ENCODE peak calls at places on chromosome X, in four cellular contexts. One of them, this sample, is unnamed. For H3K27me3, the result is how much of the 10 kb centered on the place peaks cover.

GRCh38 chrX:111507931-111508330 is 3.5 kb upstream of the SERTM2 start:
- DNase-seq in fibroblast of lung: peak
- DNase-seq in GM23338: no peak
- DNase-seq in left ventricle myocardium inferior: no peak
- DNase-seq in this sample: peak

GRCh38 chrX:31279359-31279758 is 207.5 kb upstream of the FTHL17 start:
- DNase-seq in fibroblast of lung: peak
- DNase-seq in left ventricle myocardium inferior: no peak
- DNase-seq in GM23338: peak
- DNase-seq in this sample: no peak

GRCh38 chrX:54043696-54044125 is 562 bp downstream of the PHF8 start:
- DNase-seq in GM23338: peak
- DNase-seq in fibroblast of lung: peak
- DNase-seq in left ventricle myocardium inferior: peak
- DNase-seq in this sample: no peak

GRCh38 chrX:134948333-134949241 is 42.2 kb upstream of the SMIM10 start:
- DNase-seq in GM23338: no peak
- DNase-seq in left ventricle myocardium inferior: peak
- DNase-seq in fibroblast of lung: peak
- DNase-seq in this sample: no peak

GRCh38 chrX:103309860-103310591 is 764 bp downstream of the BEX2 start:
- DNase-seq in left ventricle myocardium inferior: no peak
- DNase-seq in GM23338: peak
- DNase-seq in fibroblast of lung: no peak
- DNase-seq in this sample: no peak

GRCh38 chrX:136453771-136454170 is 34.0 kb upstream of the BRS3 start:
- DNase-seq in GM23338: no peak
- DNase-seq in fibroblast of lung: no peak
- DNase-seq in left ventricle myocardium inferior: no peak
- DNase-seq in this sample: no peak

GRCh38 chrX:108246304-108246954 is 154.9 kb downstream of the ATG4A start:
- DNase-seq in left ventricle myocardium inferior: no peak
- DNase-seq in GM23338: no peak
- DNase-seq in fibroblast of lung: no peak
- DNase-seq in this sample: no peak

GRCh38 chrX:147533426-147533825 is 378.3 kb upstream of the FMR1 start:
- DNase-seq in fibroblast of lung: no peak
- DNase-seq in GM23338: no peak
- DNase-seq in left ventricle myocardium inferior: no peak
- DNase-seq in this sample: no peak

GRCh38 chrX:104712515-104712914 is 146.5 kb downstream of the IL1RAPL2 start:
- DNase-seq in fibroblast of lung: no peak
- DNase-seq in left ventricle myocardium inferior: no peak
- DNase-seq in GM23338: peak
- DNase-seq in this sample: no peak

GRCh38 chrX:123859409-123859827 is 435 bp upstream of the XIAP start:
- DNase-seq in left ventricle myocardium inferior: peak
- DNase-seq in fibroblast of lung: no peak
- DNase-seq in GM23338: peak
- DNase-seq in this sample: no peak

GRCh38 chrX:110175146-110175545 is 142.7 kb downstream of the AMMECR1 start:
- DNase-seq in fibroblast of lung: no peak
- DNase-seq in GM23338: no peak
- DNase-seq in left ventricle myocardium inferior: no peak
- DNase-seq in this sample: no peak

GRCh38 chrX:110462957-110463356 is 104.3 kb downstream of the RTL9 start:
- DNase-seq in left ventricle myocardium inferior: no peak
- DNase-seq in fibroblast of lung: no peak
- DNase-seq in GM23338: peak
- DNase-seq in this sample: no peak

GRCh38 chrX:135973025-135973547 is 702 bp downstream of the MMGT1 start:
- DNase-seq in fibroblast of lung: no peak
- DNase-seq in GM23338: peak
- DNase-seq in left ventricle myocardium inferior: no peak
- DNase-seq in this sample: no peak

GRCh38 chrX:149039057-149039456 is 466.0 kb downstream of the IDS start:
- DNase-seq in fibroblast of lung: no peak
- DNase-seq in GM23338: no peak
- DNase-seq in left ventricle myocardium inferior: no peak
- DNase-seq in this sample: no peak

GRCh38 chrX:102651968-102652744 is 873 bp downstream of the GPRASP1 start:
- DNase-seq in fibroblast of lung: peak
- DNase-seq in GM23338: peak
- DNase-seq in left ventricle myocardium inferior: no peak
- DNase-seq in this sample: no peak

GRCh38 chrX:20654596-20655106 is 387.9 kb upstream of the RPS6KA3 start:
- DNase-seq in GM23338: no peak
- DNase-seq in fibroblast of lung: no peak
- DNase-seq in left ventricle myocardium inferior: no peak
- DNase-seq in this sample: no peak

GRCh38 chrX:45743081-45743533 is 542.4 kb upstream of the DIPK2B start:
- DNase-seq in left ventricle myocardium inferior: no peak
- DNase-seq in GM23338: peak
- DNase-seq in fibroblast of lung: peak
- DNase-seq in this sample: no peak

GRCh38 chrX:119486745-119487144 is 18.5 kb downstream of the SLC25A5 start:
- DNase-seq in fibroblast of lung: no peak
- DNase-seq in GM23338: no peak
- DNase-seq in left ventricle myocardium inferior: no peak
- DNase-seq in this sample: no peak

GRCh38 chrX:22134681-22135080 is 102.6 kb downstream of the PHEX start:
- DNase-seq in fibroblast of lung: peak
- DNase-seq in left ventricle myocardium inferior: no peak
- DNase-seq in GM23338: no peak
- DNase-seq in this sample: peak

GRCh38 chrX:56000729-56001128 is 231.4 kb upstream of the KLF8 start:
- DNase-seq in fibroblast of lung: no peak
- DNase-seq in left ventricle myocardium inferior: no peak
- DNase-seq in GM23338: no peak
- DNase-seq in this sample: no peak

GRCh38 chrX:110012818-110013484 is 10.0 kb downstream of the TMEM164 start:
- DNase-seq in GM23338: no peak
- DNase-seq in fibroblast of lung: no peak
- DNase-seq in left ventricle myocardium inferior: no peak
- DNase-seq in this sample: no peak

GRCh38 chrX:67524428-67524827 is 19.4 kb upstream of the AR start:
- DNase-seq in GM23338: no peak
- DNase-seq in fibroblast of lung: no peak
- DNase-seq in left ventricle myocardium inferior: no peak
- DNase-seq in this sample: no peak

GRCh38 chrX:24427747-24428019 is 37.4 kb upstream of the PDK3 start:
- DNase-seq in fibroblast of lung: no peak
- DNase-seq in left ventricle myocardium inferior: no peak
- DNase-seq in GM23338: no peak
- DNase-seq in this sample: no peak

GRCh38 chrX:136954930-136955329 is 74.4 kb upstream of the RBMX start:
- DNase-seq in GM23338: peak
- DNase-seq in fibroblast of lung: peak
- DNase-seq in left ventricle myocardium inferior: no peak
- DNase-seq in this sample: no peak

GRCh38 chrX:133374874-133375387 is 40.4 kb downstream of the GPC4 start:
- DNase-seq in fibroblast of lung: no peak
- DNase-seq in left ventricle myocardium inferior: no peak
- DNase-seq in GM23338: no peak
- DNase-seq in this sample: no peak

GRCh38 chrX:134443020-134443419 is 16.9 kb upstream of the HPRT1 start:
- DNase-seq in fibroblast of lung: no peak
- DNase-seq in GM23338: no peak
- DNase-seq in left ventricle myocardium inferior: no peak
- DNase-seq in this sample: peak

GRCh38 chrX:15474058-15474457 is 19.1 kb downstream of the PIR start:
- DNase-seq in left ventricle myocardium inferior: no peak
- DNase-seq in GM23338: no peak
- DNase-seq in fibroblast of lung: no peak
- DNase-seq in this sample: no peak
- H3K27me3 ChIP-seq in left ventricle myocardium inferior: under half
- H3K27me3 ChIP-seq in GM23338: under half
- H3K27me3 ChIP-seq in fibroblast of lung: under half
- H3K27me3 ChIP-seq in this sample: under half

DNA sequence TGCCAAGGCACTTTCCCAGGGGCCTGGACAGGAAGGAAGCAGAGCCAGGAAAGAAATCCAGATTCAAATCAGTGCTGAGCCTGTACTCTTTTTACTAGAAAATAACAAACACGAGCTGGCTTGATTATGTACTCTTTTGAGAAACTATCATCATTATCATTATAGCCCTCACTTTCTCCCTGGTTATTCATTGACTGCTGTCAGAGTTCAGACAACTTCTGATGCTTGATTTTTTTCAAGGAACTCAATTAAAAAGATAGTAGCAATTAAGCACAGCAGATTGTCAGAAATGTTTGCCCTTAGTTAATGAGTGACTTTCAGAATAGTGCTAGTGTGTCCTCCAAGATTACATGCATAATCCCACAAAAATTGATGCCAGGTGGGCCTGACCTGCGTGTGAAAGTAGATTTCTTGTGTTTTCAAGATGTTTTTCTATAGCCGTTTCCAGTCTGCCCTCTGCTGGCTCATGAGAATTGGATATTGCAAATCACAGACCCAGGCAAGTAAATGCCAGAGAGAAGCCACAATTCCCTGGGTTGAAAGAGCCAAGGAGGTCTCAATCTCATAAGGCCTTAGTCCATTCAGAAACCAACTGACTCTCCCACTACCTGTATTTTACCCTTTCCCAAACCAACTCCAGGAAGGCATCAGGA is 14.3 kb upstream of the PNPLA4 start:
- DNase-seq in left ventricle myocardium inferior: no peak
- DNase-seq in GM23338: peak
- DNase-seq in fibroblast of lung: peak
- DNase-seq in this sample: no peak
- TF ChIP-seq CTCF in left ventricle myocardium inferior: peak
- TF ChIP-seq CTCF in GM23338: peak
- TF ChIP-seq CTCF in fibroblast of lung: peak
- TF ChIP-seq CTCF in this sample: peak

GRCh38 chrX:155056877-155057792 is 13.8 kb downstream of the CMC4 start:
- DNase-seq in left ventricle myocardium inferior: peak
- DNase-seq in fibroblast of lung: peak
- DNase-seq in GM23338: peak
- DNase-seq in this sample: no peak
- H3K4me3 ChIP-seq in left ventricle myocardium inferior: peak
- H3K4me3 ChIP-seq in fibroblast of lung: no peak
- H3K4me3 ChIP-seq in GM23338: peak
- H3K4me3 ChIP-seq in this sample: no peak

DNA sequence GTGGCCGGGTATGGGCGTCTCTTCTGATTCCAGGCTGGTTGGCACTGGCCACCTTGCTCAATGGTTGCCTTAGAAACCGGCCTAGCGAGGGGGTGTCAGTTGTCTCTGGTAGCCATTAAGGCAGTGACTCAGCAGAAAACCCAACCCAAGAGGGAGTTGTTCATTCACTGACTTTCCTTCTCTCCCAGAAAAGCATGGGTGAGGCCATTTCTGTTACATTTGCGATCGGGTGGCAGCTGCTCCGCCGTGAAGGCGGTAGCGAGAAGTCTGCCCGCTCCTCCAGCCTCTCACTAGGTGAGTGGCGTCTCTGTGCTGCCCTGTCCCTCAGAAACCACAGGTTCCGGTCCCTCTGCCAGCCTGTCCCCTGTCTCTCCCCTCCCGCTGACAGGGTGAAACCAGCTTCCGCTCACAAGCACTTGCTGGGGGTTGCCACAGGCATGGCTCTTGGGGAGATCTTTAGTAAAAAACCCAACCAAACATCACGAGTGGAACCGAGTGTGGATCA is 17.4 kb downstream of the IRAK1 start:
- DNase-seq in fibroblast of lung: peak
- DNase-seq in GM23338: peak
- DNase-seq in left ventricle myocardium inferior: peak
- DNase-seq in this sample: peak
- H3K27me3 ChIP-seq in fibroblast of lung: under half
- H3K27me3 ChIP-seq in GM23338: under half
- H3K27me3 ChIP-seq in left ventricle myocardium inferior: under half
- H3K27me3 ChIP-seq in this sample: under half

GRCh38 chrX:131783555-131784338 is 239.4 kb upstream of the STK26 start:
- DNase-seq in fibroblast of lung: peak
- DNase-seq in GM23338: no peak
- DNase-seq in left ventricle myocardium inferior: no peak
- DNase-seq in this sample: peak
- TF ChIP-seq CTCF in fibroblast of lung: no peak
- TF ChIP-seq CTCF in GM23338: no peak
- TF ChIP-seq CTCF in left ventricle myocardium inferior: no peak
- TF ChIP-seq CTCF in this sample: peak